ENCODE peak calls at places on chromosomes 4 and X, in nine cellular contexts. H is AG09309; D is WTC11; Z is activated gamma-delta T cell treated with Interleukin-2 at 50 U/mL for 16 hours; K is CD4-positive, alpha-beta T cell; U is astrocyte of the spinal cord; I is T1000; Q is uterus; G is activated T-helper 2 cell treated with anti-CD3 and anti-CD28 coated beads, Interferon-gamma antibody, Interleukin-2, Interleukin-4, amounts not matched to agents 10 μg/mL and 5 μg/mL and 100 μg/mL, durations not matched to agents 14 hours and 24 hours and 36 hours. V is an unnamed sample.

GRCh38 chr4:153850525-153851280 is 61.8 kb upstream of the SFRP2 start:
- DNase-seq in G (no peak), U (no peak), I (no peak), H (no peak), K (no peak), D (no peak), Z (no peak), Q (no peak), V (no peak)

GRCh38 chrX:45140812-45141211 is 59.9 kb downstream of the DIPK2B start:
- DNase-seq in H (no peak), D (no peak), Q (no peak), G (no peak), I (no peak), U (no peak), K (no peak), Z (no peak), V (no peak)

GRCh38 chr4:146488495-146489174 is 33.1 kb downstream of the SLC10A7 start:
- DNase-seq in K (no peak), U (peak), Q (no peak), H (no peak), Z (no peak), G (no peak), D (no peak), I (no peak), V (peak)

GRCh38 chr4:119113033-119113655 is 22.5 kb upstream of the MYOZ2 start:
- DNase-seq in Z (no peak), D (no peak), K (no peak), Q (no peak), G (no peak), H (peak), U (peak), I (no peak), V (peak)

GRCh38 chr4:126701756-126702155 is 931.0 kb upstream of the INTU start:
- DNase-seq in H (peak), U (peak), D (no peak), Z (no peak), G (no peak), Q (no peak), K (no peak), I (no peak), V (peak)

GRCh38 chrX:118049713-118050112 is 66.9 kb downstream of the KLHL13 start:
- DNase-seq in U (no peak), Q (no peak), H (no peak), G (no peak), K (no peak), Z (no peak), D (no peak), I (no peak), V (no peak)

GRCh38 chr4:1209821-1210220 is 37.4 kb upstream of the SPON2 start:
- DNase-seq in U (peak), Z (no peak), I (no peak), H (no peak), D (no peak), G (no peak), K (no peak), Q (peak), V (peak)

GRCh38 chr4:8340721-8341680 is 71.4 kb downstream of the HTRA3 start:
- DNase-seq in I (no peak), H (no peak), Z (no peak), D (no peak), U (no peak), Q (peak), K (no peak), G (no peak), V (no peak)

GRCh38 chr4:140567722-140568121 is 1.0 kb downstream of the UCP1 start:
- DNase-seq in K (no peak), Q (no peak), Z (no peak), G (no peak), H (no peak), I (no peak), U (peak), D (peak), V (no peak)